ENCODE peak calls at places on chromosomes 11 and 22, in five cellular contexts. One of them, this sample, is unnamed.

GRCh38 chr11:85620243-85620642 is 6.9 kb downstream of the DLG2 start:
- DNase-seq in GM23248: no peak
- DNase-seq in HCT116: no peak
- DNase-seq in right cardiac atrium: no peak
- DNase-seq in colonic mucosa: no peak
- DNase-seq in this sample: no peak

GRCh38 chr11:65355776-65356393 is 1.3 kb downstream of the TIGD3 start:
- DNase-seq in right cardiac atrium: peak; percentile 82
- DNase-seq in HCT116: no peak
- DNase-seq in GM23248: peak; percentile 82
- DNase-seq in colonic mucosa: peak; percentile 44
- DNase-seq in this sample: no peak

GRCh38 chr22:47191630-47192105 is 429.2 kb downstream of the TBC1D22A start:
- DNase-seq in GM23248: no peak
- DNase-seq in HCT116: no peak
- DNase-seq in colonic mucosa: no peak
- DNase-seq in right cardiac atrium: no peak
- DNase-seq in this sample: no peak

GRCh38 chr11:3022300-3022967 is 30.3 kb upstream of the NAP1L4 start:
- DNase-seq in right cardiac atrium: peak; percentile 18
- DNase-seq in colonic mucosa: no peak
- DNase-seq in HCT116: no peak
- DNase-seq in GM23248: peak; percentile 88
- DNase-seq in this sample: peak; percentile 40

GRCh38 chr11:17547932-17548331 is 873 bp downstream of the OTOG start:
- DNase-seq in colonic mucosa: no peak
- DNase-seq in HCT116: no peak
- DNase-seq in right cardiac atrium: no peak
- DNase-seq in GM23248: no peak
- DNase-seq in this sample: peak; percentile 39

GRCh38 chr22:40250608-40251007 is 72.9 kb downstream of the TNRC6B start:
- DNase-seq in colonic mucosa: no peak
- DNase-seq in GM23248: no peak
- DNase-seq in right cardiac atrium: no peak
- DNase-seq in HCT116: no peak
- DNase-seq in this sample: no peak

GRCh38 chr22:46871826-46872225 is 109.4 kb downstream of the TBC1D22A start:
- DNase-seq in GM23248: no peak
- DNase-seq in HCT116: no peak
- DNase-seq in right cardiac atrium: no peak
- DNase-seq in colonic mucosa: no peak
- DNase-seq in this sample: no peak

GRCh38 chr11:32893947-32894827 is 1.6 kb downstream of the QSER1 start:
- DNase-seq in HCT116: peak; percentile 88
- DNase-seq in colonic mucosa: peak; percentile 67
- DNase-seq in GM23248: peak; percentile 89
- DNase-seq in right cardiac atrium: no peak
- DNase-seq in this sample: peak; percentile 77

GRCh38 chr11:60589611-60590010 is 74.4 kb downstream of the MS4A13 start:
- DNase-seq in colonic mucosa: no peak
- DNase-seq in HCT116: peak; percentile 8
- DNase-seq in GM23248: no peak
- DNase-seq in right cardiac atrium: no peak
- DNase-seq in this sample: no peak

GRCh38 chr11:76588455-76589325 is 81.9 kb downstream of the LRRC32 start:
- DNase-seq in colonic mucosa: peak; percentile 62
- DNase-seq in right cardiac atrium: peak; percentile 89
- DNase-seq in GM23248: no peak
- DNase-seq in HCT116: no peak
- DNase-seq in this sample: no peak

GRCh38 chr11:23688835-23689234 is 808.0 kb upstream of the LUZP2 start:
- DNase-seq in colonic mucosa: no peak
- DNase-seq in right cardiac atrium: no peak
- DNase-seq in GM23248: peak; percentile 41
- DNase-seq in HCT116: no peak
- DNase-seq in this sample: no peak

GRCh38 chr11:43947003-43947500 is 4.6 kb downstream of the C11orf96 start:
- DNase-seq in HCT116: peak; percentile 19
- DNase-seq in GM23248: peak; percentile 73
- DNase-seq in colonic mucosa: no peak
- DNase-seq in right cardiac atrium: peak; percentile 62
- DNase-seq in this sample: peak; percentile 27

GRCh38 chr11:124277207-124277606 is 21.0 kb downstream of the OR8G5 start:
- DNase-seq in HCT116: no peak
- DNase-seq in GM23248: no peak
- DNase-seq in right cardiac atrium: no peak
- DNase-seq in colonic mucosa: no peak
- DNase-seq in this sample: no peak

GRCh38 chr22:17106161-17106784 is 14.9 kb downstream of the TMEM121B start:
- DNase-seq in colonic mucosa: no peak
- DNase-seq in right cardiac atrium: no peak
- DNase-seq in GM23248: no peak
- DNase-seq in HCT116: no peak
- DNase-seq in this sample: no peak

GRCh38 chr11:14577835-14578529 is 57.8 kb upstream of the PSMA1 start:
- DNase-seq in GM23248: no peak
- DNase-seq in HCT116: no peak
- DNase-seq in right cardiac atrium: no peak
- DNase-seq in colonic mucosa: no peak
- DNase-seq in this sample: no peak

GRCh38 chr11:118533769-118534729 is 3.1 kb downstream of the TMEM25 start:
- DNase-seq in right cardiac atrium: no peak
- DNase-seq in colonic mucosa: no peak
- DNase-seq in GM23248: no peak
- DNase-seq in HCT116: no peak
- DNase-seq in this sample: no peak

GRCh38 chr11:55726715-55727324 is 46.4 kb upstream of the OR5D13 start:
- DNase-seq in HCT116: no peak
- DNase-seq in colonic mucosa: no peak
- DNase-seq in right cardiac atrium: no peak
- DNase-seq in GM23248: no peak
- DNase-seq in this sample: peak; percentile 30

GRCh38 chr11:1948389-1948788 is 1.3 kb downstream of the MRPL23 start:
- DNase-seq in colonic mucosa: no peak
- DNase-seq in right cardiac atrium: no peak
- DNase-seq in HCT116: no peak
- DNase-seq in GM23248: no peak
- DNase-seq in this sample: no peak

GRCh38 chr11:46564459-46564858 is 29.4 kb downstream of the AMBRA1 start:
- DNase-seq in colonic mucosa: no peak
- DNase-seq in right cardiac atrium: no peak
- DNase-seq in GM23248: peak; percentile 74
- DNase-seq in HCT116: no peak
- DNase-seq in this sample: no peak

GRCh38 chr11:35030716-35031213 is 108.2 kb upstream of the CD44 start:
- DNase-seq in HCT116: peak; percentile 87
- DNase-seq in colonic mucosa: no peak
- DNase-seq in GM23248: peak; percentile 100
- DNase-seq in right cardiac atrium: peak; percentile 62
- DNase-seq in this sample: peak; percentile 49

GRCh38 chr11:27040302-27041115 is at the start of gene BBOX1:
- DNase-seq in right cardiac atrium: no peak
- DNase-seq in GM23248: no peak
- DNase-seq in HCT116: no peak
- DNase-seq in colonic mucosa: no peak
- DNase-seq in this sample: no peak

GRCh38 chr11:27041141-27041869 is 690 bp downstream of the BBOX1 start:
- DNase-seq in GM23248: no peak
- DNase-seq in right cardiac atrium: no peak
- DNase-seq in colonic mucosa: no peak
- DNase-seq in HCT116: no peak
- DNase-seq in this sample: no peak

DNA sequence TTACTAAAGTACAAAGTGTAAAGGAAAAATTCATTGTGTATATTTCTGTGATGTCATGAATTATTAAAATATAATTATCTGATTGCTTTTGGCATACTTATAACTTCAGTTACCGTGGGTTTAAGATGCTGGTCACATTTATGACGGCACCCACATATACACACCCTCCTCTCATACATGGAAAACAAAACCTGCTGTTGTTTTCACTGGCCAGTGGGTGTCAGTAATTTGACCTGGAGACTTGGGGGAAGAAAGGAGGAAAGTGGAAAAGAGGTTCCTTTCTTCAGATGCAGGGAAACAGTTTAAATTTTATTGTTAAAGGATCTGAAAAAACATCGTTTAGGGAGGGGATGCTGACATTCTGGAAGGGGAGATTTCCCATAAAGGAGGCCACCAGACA is 742 bp upstream of the BBOX1 start:
- DNase-seq in GM23248: no peak
- DNase-seq in HCT116: no peak
- DNase-seq in colonic mucosa: no peak
- DNase-seq in right cardiac atrium: no peak
- DNase-seq in this sample: no peak
- H3K9me3 ChIP-seq in GM23248: no peaks in the 10 kb centered on the region
- H3K9me3 ChIP-seq in HCT116: no peaks in the 10 kb centered on the region
- H3K9me3 ChIP-seq in colonic mucosa: no peaks in the 10 kb centered on the region
- H3K9me3 ChIP-seq in right cardiac atrium: no peaks in the 10 kb centered on the region
- H3K9me3 ChIP-seq in this sample: no peaks in the 10 kb centered on the region

DNA sequence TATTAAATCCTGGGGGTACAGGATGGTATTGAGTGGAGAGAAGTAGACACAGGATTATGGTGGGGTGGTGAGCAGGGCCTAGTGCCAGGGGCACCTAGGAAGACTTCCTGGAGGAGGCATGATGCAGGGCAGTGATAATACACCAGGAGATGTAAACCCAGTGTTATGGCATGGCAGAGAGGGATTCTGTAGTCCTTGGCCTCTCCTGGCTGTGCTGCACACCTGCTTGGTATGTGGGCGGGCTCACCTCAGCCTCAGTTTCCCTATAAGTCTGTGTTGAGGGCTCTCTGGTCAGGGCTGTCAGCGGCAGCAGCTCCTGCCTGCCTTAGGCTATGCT is 2.2 kb downstream of the PDXP start:
- DNase-seq in GM23248: no peak
- DNase-seq in right cardiac atrium: no peak
- DNase-seq in colonic mucosa: no peak
- DNase-seq in HCT116: no peak
- DNase-seq in this sample: no peak
- H3K4me3 ChIP-seq in GM23248: peak overlapping the region; percentile 5
- H3K4me3 ChIP-seq in right cardiac atrium: no peak overlapping the region
- H3K4me3 ChIP-seq in colonic mucosa: peak overlapping the region; percentile 60
- H3K4me3 ChIP-seq in HCT116: no peak overlapping the region
- H3K4me3 ChIP-seq in this sample: peak overlapping the region; percentile 17

GRCh38 chr11:122861631-122862030 is 20.9 kb upstream of the JHY start:
- DNase-seq in colonic mucosa: no peak
- DNase-seq in HCT116: no peak
- DNase-seq in right cardiac atrium: no peak
- DNase-seq in GM23248: no peak
- DNase-seq in this sample: no peak
- H3K27ac ChIP-seq in colonic mucosa: no peak overlapping the region
- H3K27ac ChIP-seq in HCT116: no peak overlapping the region
- H3K27ac ChIP-seq in right cardiac atrium: no peak overlapping the region
- H3K27ac ChIP-seq in GM23248: no peak overlapping the region
- H3K27ac ChIP-seq in this sample: no peak overlapping the region

GRCh38 chr22:49417833-49418232 is 409.8 kb downstream of the BRD1 start:
- DNase-seq in GM23248: no peak
- DNase-seq in HCT116: no peak
- DNase-seq in colonic mucosa: no peak
- DNase-seq in right cardiac atrium: no peak
- DNase-seq in this sample: no peak

GRCh38 chr22:49419661-49420060 is 408.0 kb downstream of the BRD1 start:
- DNase-seq in right cardiac atrium: no peak
- DNase-seq in GM23248: no peak
- DNase-seq in colonic mucosa: no peak
- DNase-seq in HCT116: no peak
- DNase-seq in this sample: no peak

GRCh38 chr22:49417326-49417725 is 410.3 kb downstream of the BRD1 start:
- DNase-seq in right cardiac atrium: no peak
- DNase-seq in colonic mucosa: no peak
- DNase-seq in HCT116: no peak
- DNase-seq in GM23248: no peak
- DNase-seq in this sample: no peak

GRCh38 chr22:49418341-49418894 is 409.3 kb downstream of the BRD1 start:
- DNase-seq in right cardiac atrium: no peak
- DNase-seq in colonic mucosa: no peak
- DNase-seq in GM23248: no peak
- DNase-seq in HCT116: no peak
- DNase-seq in this sample: no peak

DNA sequence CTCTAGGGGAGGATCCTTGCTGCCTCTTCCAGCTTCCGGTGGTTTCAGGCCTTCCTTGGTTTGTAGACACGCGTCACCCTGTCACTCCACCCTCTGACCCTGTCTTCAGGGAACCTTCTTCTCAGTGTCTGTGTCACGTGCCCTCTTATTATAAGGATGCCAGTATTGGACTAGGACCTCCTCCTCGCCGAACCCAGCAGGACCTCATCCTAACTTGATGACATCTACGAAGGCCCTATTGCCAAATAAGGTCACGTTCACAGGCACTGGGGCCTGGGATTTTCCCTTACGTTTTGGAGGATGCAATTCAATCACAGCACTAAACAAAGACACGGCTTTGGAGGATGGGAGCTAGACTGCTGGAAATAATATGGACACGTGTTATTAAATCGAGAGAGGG is 408.7 kb downstream of the BRD1 start:
- DNase-seq in colonic mucosa: no peak
- DNase-seq in HCT116: no peak
- DNase-seq in right cardiac atrium: no peak
- DNase-seq in GM23248: no peak
- DNase-seq in this sample: no peak
- H3K9me3 ChIP-seq in colonic mucosa: no peaks in the 10 kb centered on the region
- H3K9me3 ChIP-seq in HCT116: no peaks in the 10 kb centered on the region
- H3K9me3 ChIP-seq in right cardiac atrium: no peaks in the 10 kb centered on the region
- H3K9me3 ChIP-seq in GM23248: no peaks in the 10 kb centered on the region
- H3K9me3 ChIP-seq in this sample: no peaks in the 10 kb centered on the region

DNA sequence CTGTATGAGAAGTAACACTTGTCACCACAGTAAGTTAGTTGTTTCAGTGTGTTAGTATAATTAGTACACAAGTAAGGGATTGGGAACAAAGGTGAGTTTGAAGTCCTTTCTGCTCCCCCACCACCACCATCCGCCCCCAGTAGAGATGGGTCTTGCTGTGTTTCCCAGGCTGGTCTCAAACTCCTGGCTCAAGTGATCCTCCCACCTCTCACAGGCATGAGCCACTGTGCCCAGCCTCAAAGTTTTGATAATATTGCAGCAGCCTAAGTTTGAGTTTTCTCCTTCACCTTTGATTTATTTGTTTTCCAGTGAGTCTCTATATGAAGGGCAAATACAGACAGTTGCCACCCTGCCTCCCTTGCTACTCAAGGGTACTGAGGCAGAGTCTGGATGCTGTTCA is 23.7 kb upstream of the GRK2 start:
- DNase-seq in GM23248: no peak
- DNase-seq in HCT116: no peak
- DNase-seq in right cardiac atrium: no peak
- DNase-seq in colonic mucosa: no peak
- DNase-seq in this sample: no peak
- H3K4me3 ChIP-seq in GM23248: peak overlapping the region; percentile 100
- H3K4me3 ChIP-seq in HCT116: no peak overlapping the region
- H3K4me3 ChIP-seq in right cardiac atrium: no peak overlapping the region
- H3K4me3 ChIP-seq in colonic mucosa: no peak overlapping the region
- H3K4me3 ChIP-seq in this sample: no peak overlapping the region